ENCODE peak calls at places on chromosomes 1 and 21, in six cellular contexts. One of them, this sample, is unnamed.

GRCh38 chr1:172322219-172323061 is 98.0 kb upstream of the C1orf105 start:
- DNase-seq in transverse colon: no peak
- DNase-seq in K562: no peak
- DNase-seq in H1: no peak
- DNase-seq in upper lobe of left lung: no peak
- DNase-seq in stomach: no peak
- DNase-seq in this sample: no peak

GRCh38 chr1:153399401-153400055 is 8.7 kb upstream of the S100A8 start:
- DNase-seq in K562: no peak
- DNase-seq in H1: peak
- DNase-seq in upper lobe of left lung: no peak
- DNase-seq in transverse colon: no peak
- DNase-seq in stomach: no peak
- DNase-seq in this sample: peak

GRCh38 chr1:31725777-31726535 is 22.1 kb upstream of the COL16A1 start:
- DNase-seq in transverse colon: peak
- DNase-seq in stomach: peak
- DNase-seq in H1: no peak
- DNase-seq in K562: no peak
- DNase-seq in upper lobe of left lung: no peak
- DNase-seq in this sample: no peak

GRCh38 chr1:76687324-76688018 is 179.8 kb upstream of the ST6GALNAC5 start:
- DNase-seq in transverse colon: no peak
- DNase-seq in stomach: no peak
- DNase-seq in upper lobe of left lung: no peak
- DNase-seq in H1: no peak
- DNase-seq in K562: no peak
- DNase-seq in this sample: no peak

GRCh38 chr21:45067462-45068285 is 6.7 kb upstream of the ADARB1 start:
- DNase-seq in transverse colon: no peak
- DNase-seq in H1: no peak
- DNase-seq in stomach: no peak
- DNase-seq in upper lobe of left lung: no peak
- DNase-seq in K562: peak
- DNase-seq in this sample: no peak

GRCh38 chr1:93844262-93845045 is 34.6 kb downstream of the DNTTIP2 start:
- DNase-seq in K562: peak
- DNase-seq in upper lobe of left lung: no peak
- DNase-seq in H1: no peak
- DNase-seq in transverse colon: peak
- DNase-seq in stomach: peak
- DNase-seq in this sample: peak

GRCh38 chr21:45522986-45523385 is 19.3 kb downstream of the SLC19A1 start:
- DNase-seq in transverse colon: peak
- DNase-seq in H1: no peak
- DNase-seq in upper lobe of left lung: no peak
- DNase-seq in K562: no peak
- DNase-seq in stomach: no peak
- DNase-seq in this sample: no peak

GRCh38 chr1:227782226-227782625 is 33.2 kb upstream of the PRSS38 start:
- DNase-seq in upper lobe of left lung: no peak
- DNase-seq in transverse colon: no peak
- DNase-seq in K562: no peak
- DNase-seq in H1: no peak
- DNase-seq in stomach: peak
- DNase-seq in this sample: no peak

GRCh38 chr1:57222307-57222706 is 201.6 kb downstream of the DAB1 start:
- DNase-seq in H1: no peak
- DNase-seq in K562: no peak
- DNase-seq in stomach: no peak
- DNase-seq in transverse colon: no peak
- DNase-seq in upper lobe of left lung: no peak
- DNase-seq in this sample: no peak

GRCh38 chr21:37658994-37659458 is 257.2 kb downstream of the KCNJ6 start:
- DNase-seq in transverse colon: no peak
- DNase-seq in K562: peak
- DNase-seq in H1: no peak
- DNase-seq in upper lobe of left lung: no peak
- DNase-seq in stomach: no peak
- DNase-seq in this sample: no peak
- TF ChIP-seq CTCF in transverse colon: no peak
- TF ChIP-seq CTCF in K562: no peak
- TF ChIP-seq CTCF in H1: no peak
- TF ChIP-seq CTCF in upper lobe of left lung: peak
- TF ChIP-seq CTCF in stomach: peak
- TF ChIP-seq CTCF in this sample: peak

GRCh38 chr1:20508411-20508771 is 440 bp upstream of the MUL1 start:
- DNase-seq in K562: no peak
- DNase-seq in H1: no peak
- DNase-seq in upper lobe of left lung: no peak
- DNase-seq in transverse colon: no peak
- DNase-seq in stomach: no peak
- DNase-seq in this sample: no peak

GRCh38 chr1:20511518-20512428 is 3.8 kb upstream of the MUL1 start:
- DNase-seq in K562: no peak
- DNase-seq in transverse colon: no peak
- DNase-seq in stomach: no peak
- DNase-seq in H1: no peak
- DNase-seq in upper lobe of left lung: no peak
- DNase-seq in this sample: no peak

GRCh38 chr1:20507248-20507563 is 745 bp downstream of the MUL1 start:
- DNase-seq in transverse colon: no peak
- DNase-seq in K562: peak
- DNase-seq in stomach: no peak
- DNase-seq in H1: no peak
- DNase-seq in upper lobe of left lung: no peak
- DNase-seq in this sample: no peak

GRCh38 chr1:20505488-20505887 is 2.5 kb downstream of the MUL1 start:
- DNase-seq in transverse colon: no peak
- DNase-seq in K562: no peak
- DNase-seq in H1: no peak
- DNase-seq in stomach: no peak
- DNase-seq in upper lobe of left lung: no peak
- DNase-seq in this sample: no peak

GRCh38 chr1:20507564-20508410 is at the start of gene MUL1:
- DNase-seq in upper lobe of left lung: peak
- DNase-seq in K562: peak
- DNase-seq in transverse colon: peak
- DNase-seq in stomach: peak
- DNase-seq in H1: peak
- DNase-seq in this sample: peak
- TF ChIP-seq POLR2A in upper lobe of left lung: peak
- TF ChIP-seq POLR2A in K562: peak
- TF ChIP-seq POLR2A in transverse colon: peak
- TF ChIP-seq POLR2A in stomach: peak
- TF ChIP-seq POLR2A in H1: peak
- TF ChIP-seq POLR2A in this sample: peak

GRCh38 chr1:12467570-12468286 is 150.3 kb downstream of the DHRS3 start:
- DNase-seq in K562: no peak
- DNase-seq in upper lobe of left lung: no peak
- DNase-seq in transverse colon: no peak
- DNase-seq in H1: no peak
- DNase-seq in stomach: no peak
- DNase-seq in this sample: no peak

GRCh38 chr1:12468323-12468722 is 149.7 kb downstream of the DHRS3 start:
- DNase-seq in transverse colon: no peak
- DNase-seq in upper lobe of left lung: no peak
- DNase-seq in K562: no peak
- DNase-seq in H1: no peak
- DNase-seq in stomach: no peak
- DNase-seq in this sample: no peak

GRCh38 chr1:12464627-12465056 is 153.4 kb downstream of the DHRS3 start:
- DNase-seq in H1: no peak
- DNase-seq in transverse colon: no peak
- DNase-seq in upper lobe of left lung: no peak
- DNase-seq in stomach: no peak
- DNase-seq in K562: no peak
- DNase-seq in this sample: peak

GRCh38 chr1:12465126-12465525 is 152.9 kb downstream of the DHRS3 start:
- DNase-seq in H1: no peak
- DNase-seq in upper lobe of left lung: no peak
- DNase-seq in stomach: no peak
- DNase-seq in transverse colon: no peak
- DNase-seq in K562: no peak
- DNase-seq in this sample: peak

GRCh38 chr1:12466816-12467215 is 151.2 kb downstream of the DHRS3 start:
- DNase-seq in stomach: no peak
- DNase-seq in K562: no peak
- DNase-seq in upper lobe of left lung: no peak
- DNase-seq in transverse colon: no peak
- DNase-seq in H1: no peak
- DNase-seq in this sample: peak
- TF ChIP-seq POLR2AphosphoS5 in stomach: no peak
- TF ChIP-seq POLR2AphosphoS5 in K562: no peak
- TF ChIP-seq POLR2AphosphoS5 in upper lobe of left lung: no peak
- TF ChIP-seq POLR2AphosphoS5 in transverse colon: no peak
- TF ChIP-seq POLR2AphosphoS5 in H1: no peak
- TF ChIP-seq POLR2AphosphoS5 in this sample: no peak

GRCh38 chr1:114764689-114765088 is 6.9 kb upstream of the CSDE1 start:
- DNase-seq in transverse colon: no peak
- DNase-seq in K562: no peak
- DNase-seq in H1: no peak
- DNase-seq in stomach: no peak
- DNase-seq in upper lobe of left lung: no peak
- DNase-seq in this sample: no peak
- TF ChIP-seq CTCF in transverse colon: no peak
- TF ChIP-seq CTCF in K562: no peak
- TF ChIP-seq CTCF in H1: peak
- TF ChIP-seq CTCF in stomach: no peak
- TF ChIP-seq CTCF in upper lobe of left lung: no peak
- TF ChIP-seq CTCF in this sample: no peak

DNA sequence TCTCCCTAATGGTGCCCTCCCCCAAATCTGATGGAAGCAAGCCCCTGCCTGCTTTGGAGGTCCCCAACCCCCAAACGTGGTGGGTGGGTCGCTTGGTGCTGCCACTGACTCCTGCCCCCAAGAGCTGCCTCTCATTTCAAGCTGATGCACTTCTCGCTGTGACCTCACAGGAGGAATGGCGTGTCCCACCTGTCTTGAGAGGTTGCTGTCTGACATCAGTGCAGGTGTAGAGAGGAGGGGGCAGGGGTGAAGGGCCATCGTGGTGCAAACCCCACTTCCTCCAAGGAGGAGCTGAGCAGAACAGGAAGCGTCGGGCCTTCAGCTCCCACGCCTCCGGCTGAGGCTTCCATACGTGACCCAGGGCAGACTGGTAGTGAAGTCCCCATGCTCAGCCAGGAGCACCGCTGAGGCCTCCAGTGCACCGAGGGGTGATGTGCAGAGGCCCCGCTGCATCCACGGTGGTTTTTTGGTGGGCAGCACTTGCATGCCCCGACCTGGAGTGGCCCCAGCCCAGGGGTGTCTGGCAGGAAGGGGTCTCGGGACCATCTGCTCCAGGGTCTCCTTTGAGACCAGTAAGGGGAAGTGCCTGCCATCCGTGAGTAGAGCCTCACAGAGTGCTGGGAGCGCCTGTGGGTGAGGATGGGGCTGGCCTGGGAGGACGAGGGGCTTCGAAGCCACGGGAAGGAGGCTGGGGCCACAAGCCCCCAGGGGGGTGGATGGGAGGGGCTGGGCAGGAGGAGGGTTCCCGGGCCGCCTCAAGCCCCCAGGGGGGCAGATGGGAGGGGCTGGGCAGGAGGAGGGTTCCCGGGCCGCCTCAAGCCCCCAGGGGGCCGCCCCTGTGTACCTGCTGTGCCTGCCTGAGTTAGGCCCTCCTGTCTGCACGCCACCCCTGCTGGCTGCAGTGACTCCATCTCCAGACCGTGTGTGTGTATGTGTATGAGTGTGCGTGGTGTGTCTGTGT is 39.8 kb downstream of the WDR4 start:
- DNase-seq in H1: peak
- DNase-seq in transverse colon: no peak
- DNase-seq in K562: peak
- DNase-seq in upper lobe of left lung: peak
- DNase-seq in stomach: peak
- DNase-seq in this sample: no peak
- TF ChIP-seq POLR2A in H1: no peak
- TF ChIP-seq POLR2A in transverse colon: no peak
- TF ChIP-seq POLR2A in K562: peak
- TF ChIP-seq POLR2A in upper lobe of left lung: no peak
- TF ChIP-seq POLR2A in stomach: no peak
- TF ChIP-seq POLR2A in this sample: no peak

This sample was measured in esophagus muscularis mucosa.